ENCODE peak calls at places on chromosome 19, in six cellular contexts. J, D, C, R, V and B are unnamed samples.

GRCh38 chr19:31553112-31553843 is 204.0 kb upstream of the TSHZ3 start:
- DNase-seq in D (no peak), C (no peak), V (no peak), R (no peak), J (no peak), B (no peak)

GRCh38 chr19:49877879-49878743 is 609 bp downstream of the TBC1D17 start:
- DNase-seq in C (peak), J (peak), R (peak), D (peak), V (peak), B (peak)

GRCh38 chr19:47110521-47111080 is 3.0 kb downstream of the ZC3H4 start:
- DNase-seq in R (no peak), D (no peak), J (no peak), V (peak), C (no peak), B (no peak)

GRCh38 chr19:46351241-46352041 is 4.6 kb downstream of the PPP5C start:
- DNase-seq in J (peak), R (peak), V (peak), D (peak), C (peak), B (peak)

GRCh38 chr19:10855879-10856522 is 7.8 kb downstream of the C19orf38 start:
- DNase-seq in J (no peak), R (no peak), C (no peak), V (no peak), D (no peak), B (no peak)

GRCh38 chr19:53545271-53546065 is 7.5 kb downstream of the ZNF331 start:
- DNase-seq in J (peak), R (no peak), D (no peak), V (no peak), C (no peak), B (no peak)

GRCh38 chr19:48963371-48964204 is 1.5 kb upstream of the FTL start:
- DNase-seq in C (no peak), R (peak), V (peak), D (peak), J (peak), B (peak)

GRCh38 chr19:23509686-23510450 is 114.6 kb upstream of the ZNF91 start:
- DNase-seq in V (no peak), C (peak), J (no peak), R (no peak), D (no peak), B (no peak)

GRCh38 chr19:45973564-45974338 is at the start of gene NOVA2:
- DNase-seq in C (no peak), J (peak), R (no peak), V (peak), D (no peak), B (peak)

GRCh38 chr19:52221831-52222375 is 32.1 kb downstream of the PPP2R1A start:
- DNase-seq in D (no peak), C (no peak), J (no peak), R (peak), V (no peak), B (no peak)

GRCh38 chr19:44539236-44539819 is 9.9 kb upstream of the CEACAM20 start:
- DNase-seq in V (no peak), D (no peak), R (peak), C (peak), J (peak), B (no peak)

GRCh38 chr19:42487025-42487797 is 41.1 kb downstream of the CEACAM1 start:
- DNase-seq in R (no peak), J (peak), D (no peak), V (no peak), C (no peak), B (no peak)

GRCh38 chr19:55552206-55552605 is 6.9 kb upstream of the SBK3 start:
- DNase-seq in R (no peak), D (no peak), J (no peak), V (no peak), C (no peak), B (no peak)

GRCh38 chr19:30046522-30046921 is 104.5 kb downstream of the URI1 start:
- DNase-seq in C (no peak), V (no peak), R (no peak), D (no peak), J (no peak), B (no peak)

GRCh38 chr19:40285353-40286234 is 449 bp upstream of the AKT2 start:
- DNase-seq in R (peak), J (peak), C (peak), D (peak), V (peak), B (peak)

GRCh38 chr19:45150731-45151725 is 9.8 kb downstream of the NKPD1 start:
- DNase-seq in R (no peak), C (no peak), J (no peak), D (no peak), V (no peak), B (no peak)

GRCh38 chr19:46603195-46603637 is 2.1 kb downstream of the CALM3 start:
- DNase-seq in R (peak), J (no peak), V (peak), D (no peak), C (no peak), B (no peak)

GRCh38 chr19:1221141-1221903 is 15.7 kb downstream of the STK11 start:
- DNase-seq in D (no peak), V (no peak), J (peak), C (no peak), R (peak), B (peak)

GRCh38 chr19:53782698-53783097 is 41.4 kb downstream of the NLRP12 start:
- DNase-seq in V (no peak), J (no peak), R (no peak), C (no peak), D (no peak), B (no peak)

GRCh38 chr19:58305065-58305931 is at the start of gene ERVK3-1:
- DNase-seq in C (peak), D (peak), R (peak), V (peak), J (peak), B (peak)

GRCh38 chr19:11096210-11096841 is 7.1 kb downstream of the LDLR start:
- DNase-seq in J (peak), C (no peak), R (peak), D (no peak), V (no peak), B (peak)

GRCh38 chr19:43553656-43554055 is 20.7 kb downstream of the ZNF575 start:
- DNase-seq in D (no peak), J (no peak), R (no peak), V (no peak), C (no peak), B (no peak)

GRCh38 chr19:54253331-54254194 is 3.5 kb downstream of the LILRB5 start:
- DNase-seq in V (no peak), D (no peak), R (no peak), C (no peak), J (no peak), B (no peak)

GRCh38 chr19:12365094-12365371 is 450 bp downstream of the ZNF442 start:
- DNase-seq in R (no peak), C (no peak), V (no peak), D (no peak), J (peak), B (no peak)

GRCh38 chr19:42577016-42577415 is 17.7 kb downstream of the CEACAM8 start:
- DNase-seq in V (peak), D (no peak), R (no peak), J (no peak), C (no peak), B (no peak)

GRCh38 chr19:1470864-1471513 is 8.0 kb downstream of the C19orf25 start:
- DNase-seq in R (no peak), J (no peak), C (no peak), V (no peak), D (no peak), B (peak)

GRCh38 chr19:1883784-1884183 is 1.5 kb downstream of the ABHD17A start:
- DNase-seq in D (no peak), R (no peak), V (no peak), C (no peak), J (no peak), B (no peak)

GRCh38 chr19:289651-290538 is 1.3 kb downstream of the PLPP2 start:
- DNase-seq in C (peak), R (no peak), J (peak), V (peak), D (no peak), B (no peak)

GRCh38 chr19:5452594-5453565 is 2.3 kb upstream of the ZNRF4 start:
- DNase-seq in R (no peak), C (no peak), V (no peak), D (no peak), J (peak), B (no peak)

GRCh38 chr19:1856345-1856697 is 7.1 kb downstream of the KLF16 start:
- DNase-seq in R (no peak), D (no peak), J (no peak), V (no peak), C (no peak), B (no peak)

GRCh38 chr19:40974633-40975037 is 16.4 kb upstream of the CYP2B6 start:
- DNase-seq in R (peak), V (peak), D (peak), J (peak), C (peak), B (peak)

GRCh38 chr19:58037927-58038687 is 4.3 kb downstream of the ZSCAN1 start:
- DNase-seq in J (no peak), R (no peak), C (no peak), V (no peak), D (no peak), B (no peak)

GRCh38 chr19:52492991-52493470 is 34.4 kb upstream of the ZNF808 start:
- DNase-seq in R (no peak), V (no peak), C (no peak), D (no peak), J (no peak), B (peak)

GRCh38 chr19:41264581-41265375 is 606 bp downstream of the HNRNPUL1 start:
- DNase-seq in R (peak), V (peak), C (no peak), D (no peak), J (peak), B (peak)

GRCh38 chr19:11335449-11336146 is 3.9 kb downstream of the RAB3D start:
- DNase-seq in V (no peak), J (no peak), R (no peak), C (no peak), D (no peak), B (no peak)

GRCh38 chr19:29967623-29968022 is 25.6 kb downstream of the URI1 start:
- DNase-seq in V (no peak), D (no peak), C (no peak), R (no peak), J (peak), B (no peak)

GRCh38 chr19:12194827-12195500 is 32.1 kb downstream of the ZNF136 start:
- DNase-seq in D (peak), V (peak), R (peak), J (peak), C (peak), B (peak)

GRCh38 chr19:44051654-44052402 is at the start of gene ZNF223:
- DNase-seq in C (peak), J (peak), R (peak), D (peak), V (peak), B (peak)

GRCh38 chr19:16066611-16067104 is 9.6 kb upstream of the TPM4 start:
- DNase-seq in V (peak), D (no peak), R (peak), J (peak), C (no peak), B (peak)
- TF ChIP-seq CTCF in V (peak), D (no peak), R (peak), J (peak), C (peak), B (no peak)

GRCh38 chr19:8456064-8456463 is 11.3 kb downstream of the HNRNPM start:
- DNase-seq in D (no peak), C (no peak), R (no peak), V (no peak), J (no peak), B (no peak)
- TF ChIP-seq CTCF in D (no peak), C (peak), R (no peak), V (no peak), J (peak), B (peak)

GRCh38 chr19:35741216-35741541 is 1.1 kb downstream of the IGFLR1 start:
- DNase-seq in C (no peak), D (no peak), R (no peak), J (no peak), V (no peak), B (no peak)
- TF ChIP-seq CTCF in C (peak), D (no peak), R (no peak), J (no peak), V (no peak), B (no peak)

GRCh38 chr19:18438331-18439024 is 545 bp upstream of the ISYNA1 start:
- DNase-seq in V (no peak), C (no peak), R (peak), J (no peak), D (no peak), B (peak)

GRCh38 chr19:18440421-18440877 is 2.5 kb upstream of the ISYNA1 start:
- DNase-seq in D (no peak), V (no peak), J (no peak), C (no peak), R (no peak), B (no peak)

GRCh38 chr19:18439025-18439909 is 1.3 kb upstream of the ISYNA1 start:
- DNase-seq in J (peak), R (no peak), C (no peak), D (no peak), V (no peak), B (no peak)

GRCh38 chr19:18440936-18441803 is 3.2 kb upstream of the ISYNA1 start:
- DNase-seq in V (no peak), J (no peak), D (no peak), R (no peak), C (no peak), B (no peak)

DNA sequence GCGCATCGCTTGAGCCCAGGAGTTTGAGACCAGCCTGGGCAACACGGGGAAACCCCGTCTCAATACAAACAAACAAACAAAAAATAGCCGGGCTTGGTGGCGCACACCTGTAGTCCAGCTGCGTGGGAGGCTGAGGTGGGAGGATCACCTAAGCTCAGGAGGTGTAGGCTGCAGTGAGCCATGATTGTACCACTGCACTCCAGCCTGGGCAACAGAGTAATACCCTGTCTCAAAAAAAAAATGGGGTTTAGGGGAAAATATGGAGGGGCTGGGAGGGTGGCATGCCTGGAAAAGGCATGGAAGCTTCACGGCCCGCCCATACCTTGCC is 1.9 kb upstream of the ISYNA1 start:
- DNase-seq in D (no peak), R (no peak), C (no peak), V (no peak), J (no peak), B (no peak)
- TF ChIP-seq CTCF in D (no peak), R (no peak), C (no peak), V (no peak), J (no peak), B (no peak)

GRCh38 chr19:38921420-38922274 is 8.9 kb downstream of the SARS2 start:
- DNase-seq in V (no peak), R (peak), J (no peak), C (no peak), D (no peak), B (no peak)
- TF ChIP-seq CTCF in V (no peak), R (no peak), J (no peak), C (no peak), D (no peak), B (no peak)

GRCh38 chr19:4241824-4242430 is 5.0 kb upstream of the YJU2 start:
- DNase-seq in V (no peak), R (no peak), C (no peak), J (no peak), D (no peak), B (no peak)

GRCh38 chr19:4246767-4247593 is at the start of gene YJU2:
- DNase-seq in J (peak), R (peak), V (peak), D (peak), C (peak), B (peak)
- TF ChIP-seq CTCF in J (peak), R (peak), V (no peak), D (peak), C (peak), B (peak)

DNA sequence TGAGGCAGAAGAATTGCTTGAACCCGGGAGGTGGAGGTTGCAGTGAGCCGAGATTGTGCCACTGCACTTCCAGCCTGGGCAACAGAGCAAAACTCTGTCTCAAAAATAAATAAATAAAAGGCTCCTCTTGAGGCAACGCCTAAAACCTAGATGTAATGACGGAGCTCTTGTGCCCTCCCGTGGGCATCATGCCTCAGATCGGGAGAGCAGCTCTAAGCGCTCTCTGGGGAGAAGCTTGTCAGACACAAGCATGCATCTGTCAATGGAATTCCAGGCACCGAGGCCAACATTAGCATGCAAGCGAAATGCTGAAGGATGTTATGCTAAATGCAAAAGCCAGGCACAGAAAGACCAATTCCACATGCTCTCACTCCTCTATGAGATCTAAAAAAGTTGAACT is 45.6 kb upstream of the MRI1 start:
- DNase-seq in R (no peak), J (peak), V (peak), D (no peak), C (no peak), B (peak)
- TF ChIP-seq CTCF in R (no peak), J (peak), V (no peak), D (peak), C (peak), B (no peak)

GRCh38 chr19:32872391-32872790 is 2.8 kb upstream of the SLC7A9 start:
- DNase-seq in R (no peak), C (no peak), D (no peak), J (no peak), V (no peak), B (no peak)
- TF ChIP-seq CTCF in R (no peak), C (no peak), D (no peak), J (no peak), V (no peak), B (no peak)

DNA sequence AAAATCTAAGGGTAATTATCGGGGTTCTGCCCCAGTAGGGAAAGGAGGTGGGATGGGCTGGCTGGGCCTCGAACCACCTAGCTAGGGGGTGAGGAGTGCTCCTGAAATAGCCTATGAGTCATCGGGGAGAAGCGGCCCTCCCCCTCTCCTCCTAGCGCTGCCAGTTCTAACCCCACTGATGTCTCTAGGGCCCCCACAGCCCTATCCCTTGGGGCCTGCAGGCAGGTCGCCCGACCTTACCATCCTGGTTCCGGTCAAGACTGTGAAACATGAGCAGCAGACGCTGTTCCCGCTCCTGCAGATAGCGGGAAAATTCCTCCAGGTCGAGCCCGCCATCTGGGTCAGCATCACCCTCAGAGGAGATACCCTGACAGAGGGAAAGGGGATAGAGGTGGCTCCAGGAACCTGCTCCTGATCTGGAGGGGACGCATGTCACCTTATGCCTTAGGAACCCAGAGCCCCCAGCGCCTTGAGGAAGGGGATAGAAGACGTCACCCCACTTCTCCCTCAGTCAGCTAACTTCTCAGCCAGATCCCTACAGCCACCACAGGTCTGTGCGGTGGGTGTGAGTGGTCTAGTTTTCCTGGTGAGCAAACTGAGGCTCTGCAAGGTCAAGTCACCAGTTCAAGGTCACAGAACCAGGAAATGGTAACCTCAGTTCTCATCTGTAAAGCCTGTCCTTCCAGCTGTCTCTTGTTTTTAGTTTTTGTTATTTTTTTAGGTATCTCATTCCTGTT is 1.5 kb downstream of the SLC25A23 start:
- DNase-seq in J (no peak), V (no peak), C (no peak), D (no peak), R (no peak), B (no peak)
- TF ChIP-seq CTCF in J (no peak), V (no peak), C (no peak), D (no peak), R (no peak), B (no peak)